ENCODE peak calls at places on chromosomes 4 and X, in six cellular contexts. One of them, this sample, is unnamed.

GRCh38 chrX:8755116-8755515 is 23.2 kb upstream of the ANOS1 start:
- DNase-seq in dermis microvascular lymphatic vessel endothelial cell: no peak
- DNase-seq in DMS79: no peak
- DNase-seq in MM.1S: no peak
- DNase-seq in activated CD8-positive, alpha-beta memory T cell treated with anti-CD3 and anti-CD28 coated beads for 1 hour: no peak
- DNase-seq in GM04504: no peak
- DNase-seq in this sample: peak; percentile 1

GRCh38 chr4:129355031-129355430 is 259.1 kb downstream of the C4orf33 start:
- DNase-seq in dermis microvascular lymphatic vessel endothelial cell: no peak
- DNase-seq in DMS79: no peak
- DNase-seq in MM.1S: no peak
- DNase-seq in activated CD8-positive, alpha-beta memory T cell treated with anti-CD3 and anti-CD28 coated beads for 1 hour: no peak
- DNase-seq in GM04504: no peak
- DNase-seq in this sample: no peak

GRCh38 chrX:9252182-9252581 is 212.7 kb upstream of the TBL1X start:
- DNase-seq in dermis microvascular lymphatic vessel endothelial cell: no peak
- DNase-seq in DMS79: no peak
- DNase-seq in MM.1S: no peak
- DNase-seq in activated CD8-positive, alpha-beta memory T cell treated with anti-CD3 and anti-CD28 coated beads for 1 hour: no peak
- DNase-seq in GM04504: no peak
- DNase-seq in this sample: no peak

GRCh38 chrX:91434351-91435168 is at the start of gene PABPC5:
- DNase-seq in dermis microvascular lymphatic vessel endothelial cell: no peak
- DNase-seq in DMS79: no peak
- DNase-seq in MM.1S: no peak
- DNase-seq in activated CD8-positive, alpha-beta memory T cell treated with anti-CD3 and anti-CD28 coated beads for 1 hour: no peak
- DNase-seq in GM04504: peak; percentile 54
- DNase-seq in this sample: no peak

GRCh38 chr4:80092847-80093246 is 19.8 kb upstream of the ANTXR2 start:
- DNase-seq in dermis microvascular lymphatic vessel endothelial cell: no peak
- DNase-seq in DMS79: no peak
- DNase-seq in MM.1S: no peak
- DNase-seq in activated CD8-positive, alpha-beta memory T cell treated with anti-CD3 and anti-CD28 coated beads for 1 hour: no peak
- DNase-seq in GM04504: no peak
- DNase-seq in this sample: no peak

GRCh38 chrX:134548257-134548732 is 88.3 kb downstream of the HPRT1 start:
- DNase-seq in dermis microvascular lymphatic vessel endothelial cell: peak; percentile 43
- DNase-seq in DMS79: no peak
- DNase-seq in MM.1S: peak; percentile 26
- DNase-seq in activated CD8-positive, alpha-beta memory T cell treated with anti-CD3 and anti-CD28 coated beads for 1 hour: no peak
- DNase-seq in GM04504: no peak
- DNase-seq in this sample: no peak

GRCh38 chrX:104255465-104255864 is 732 bp upstream of the ESX1 start:
- DNase-seq in dermis microvascular lymphatic vessel endothelial cell: peak; percentile 1
- DNase-seq in DMS79: no peak
- DNase-seq in MM.1S: no peak
- DNase-seq in activated CD8-positive, alpha-beta memory T cell treated with anti-CD3 and anti-CD28 coated beads for 1 hour: no peak
- DNase-seq in GM04504: no peak
- DNase-seq in this sample: no peak

GRCh38 chr4:115110191-115111166 is 2.9 kb downstream of the NDST4 start:
- DNase-seq in dermis microvascular lymphatic vessel endothelial cell: no peak
- DNase-seq in DMS79: no peak
- DNase-seq in MM.1S: no peak
- DNase-seq in activated CD8-positive, alpha-beta memory T cell treated with anti-CD3 and anti-CD28 coated beads for 1 hour: no peak
- DNase-seq in GM04504: no peak
- DNase-seq in this sample: no peak

GRCh38 chr4:123821861-123822260 is 425.3 kb downstream of the SPRY1 start:
- DNase-seq in dermis microvascular lymphatic vessel endothelial cell: peak; percentile 61
- DNase-seq in DMS79: no peak
- DNase-seq in MM.1S: no peak
- DNase-seq in activated CD8-positive, alpha-beta memory T cell treated with anti-CD3 and anti-CD28 coated beads for 1 hour: no peak
- DNase-seq in GM04504: no peak
- DNase-seq in this sample: no peak

GRCh38 chr4:165203541-165204461 is 3.6 kb upstream of the KLHL2 start:
- DNase-seq in dermis microvascular lymphatic vessel endothelial cell: no peak
- DNase-seq in DMS79: no peak
- DNase-seq in MM.1S: no peak
- DNase-seq in activated CD8-positive, alpha-beta memory T cell treated with anti-CD3 and anti-CD28 coated beads for 1 hour: no peak
- DNase-seq in GM04504: no peak
- DNase-seq in this sample: no peak

GRCh38 chr4:175905939-175906338 is 93.9 kb upstream of the GPM6A start:
- DNase-seq in dermis microvascular lymphatic vessel endothelial cell: no peak
- DNase-seq in DMS79: no peak
- DNase-seq in MM.1S: no peak
- DNase-seq in activated CD8-positive, alpha-beta memory T cell treated with anti-CD3 and anti-CD28 coated beads for 1 hour: no peak
- DNase-seq in GM04504: no peak
- DNase-seq in this sample: no peak

GRCh38 chr4:10456270-10457254 is 664 bp downstream of the ZNF518B start:
- DNase-seq in dermis microvascular lymphatic vessel endothelial cell: peak; percentile 64
- DNase-seq in DMS79: no peak
- DNase-seq in MM.1S: peak; percentile 50
- DNase-seq in activated CD8-positive, alpha-beta memory T cell treated with anti-CD3 and anti-CD28 coated beads for 1 hour: no peak
- DNase-seq in GM04504: no peak
- DNase-seq in this sample: peak; percentile 30

GRCh38 chr4:123304151-123305021 is 92.2 kb upstream of the SPRY1 start:
- DNase-seq in dermis microvascular lymphatic vessel endothelial cell: no peak
- DNase-seq in DMS79: peak; percentile 85
- DNase-seq in MM.1S: no peak
- DNase-seq in activated CD8-positive, alpha-beta memory T cell treated with anti-CD3 and anti-CD28 coated beads for 1 hour: no peak
- DNase-seq in GM04504: no peak
- DNase-seq in this sample: no peak

GRCh38 chr4:121594796-121595526 is 101.8 kb downstream of the ANXA5 start:
- DNase-seq in dermis microvascular lymphatic vessel endothelial cell: peak; percentile 96
- DNase-seq in DMS79: no peak
- DNase-seq in MM.1S: no peak
- DNase-seq in activated CD8-positive, alpha-beta memory T cell treated with anti-CD3 and anti-CD28 coated beads for 1 hour: no peak
- DNase-seq in GM04504: peak; percentile 21
- DNase-seq in this sample: peak; percentile 84

GRCh38 chr4:16183604-16184003 is 42.7 kb downstream of the TAPT1 start:
- DNase-seq in dermis microvascular lymphatic vessel endothelial cell: no peak
- DNase-seq in DMS79: no peak
- DNase-seq in MM.1S: no peak
- DNase-seq in activated CD8-positive, alpha-beta memory T cell treated with anti-CD3 and anti-CD28 coated beads for 1 hour: no peak
- DNase-seq in GM04504: no peak
- DNase-seq in this sample: no peak